ENCODE peak calls at places on chromosomes 11 and 22, in four cellular contexts. E is fibroblast of lung, G is thoracic aorta, H is choroid plexus epithelial cell. O is an unnamed sample.

GRCh38 chr22:49751968-49752597 is 75.6 kb downstream of the BRD1 start:
- DNase-seq in E (no peak), G (no peak), H (no peak), O (no peak)

GRCh38 chr11:45885274-45885920 is at the start of gene MAPK8IP1:
- DNase-seq in E (peak; percentile 17), G (no peak), H (peak; percentile 17), O (peak; percentile 25)

GRCh38 chr22:47129902-47130301 is 367.5 kb downstream of the TBC1D22A start:
- DNase-seq in E (no peak), G (no peak), H (no peak), O (no peak)

GRCh38 chr11:78192223-78192719 is 3.6 kb downstream of the USP35 start:
- DNase-seq in E (no peak), G (no peak), H (no peak), O (no peak)

GRCh38 chr11:76248210-76248609 is 41.9 kb upstream of the WNT11 start:
- DNase-seq in E (no peak), G (no peak), H (no peak), O (peak; percentile 29)

GRCh38 chr11:69892237-69892985 is 73.2 kb upstream of the FGF3 start:
- DNase-seq in E (no peak), G (no peak), H (no peak), O (no peak)

GRCh38 chr11:66886671-66887221 is 29.9 kb downstream of the LRFN4 start:
- DNase-seq in E (no peak), G (no peak), H (peak; percentile 99), O (peak; percentile 86)

GRCh38 chr11:67303132-67303988 is at the start of gene SSH3:
- DNase-seq in E (peak; percentile 45), G (no peak), H (peak; percentile 54), O (peak; percentile 67)

GRCh38 chr11:27248430-27249207 is 114.4 kb downstream of the CCDC34 start:
- DNase-seq in E (no peak), G (no peak), H (peak; percentile 33), O (no peak)

GRCh38 chr11:35390737-35391682 is 28.3 kb downstream of the SLC1A2 start:
- DNase-seq in E (peak; percentile 86), G (no peak), H (peak; percentile 83), O (peak; percentile 63)

GRCh38 chr11:82092904-82093303 is 640.8 kb downstream of the FAM181B start:
- DNase-seq in E (no peak), G (no peak), H (peak; percentile 7), O (no peak)

GRCh38 chr11:45105233-45105992 is 41.0 kb upstream of the PRDM11 start:
- DNase-seq in E (peak; percentile 75), G (peak; percentile 30), H (peak; percentile 80), O (peak; percentile 79)

GRCh38 chr11:23932485-23932898 is 564.4 kb upstream of the LUZP2 start:
- DNase-seq in E (peak; percentile 31), G (no peak), H (peak; percentile 69), O (peak; percentile 57)

GRCh38 chr11:61973603-61974162 is 6.2 kb upstream of the FTH1 start:
- DNase-seq in E (no peak), G (no peak), H (no peak), O (peak; percentile 22)

GRCh38 chr11:14541180-14541579 is 21.0 kb upstream of the PSMA1 start:
- DNase-seq in E (peak; percentile 55), G (no peak), H (peak; percentile 8), O (peak; percentile 27)

GRCh38 chr11:131498631-131499053 is 128.2 kb downstream of the NTM start:
- DNase-seq in E (no peak), G (no peak), H (no peak), O (no peak)

GRCh38 chr11:87307101-87307500 is 269.4 kb downstream of the TMEM135 start:
- DNase-seq in E (no peak), G (no peak), H (no peak), O (peak; percentile 46)

GRCh38 chr11:79229047-79229446 is 211.8 kb downstream of the TENM4 start:
- DNase-seq in E (no peak), G (no peak), H (no peak), O (no peak)

GRCh38 chr22:50157976-50158375 is 12.6 kb upstream of the PANX2 start:
- DNase-seq in E (no peak), G (no peak), H (no peak), O (no peak)

GRCh38 chr22:45112136-45112879 is 51.4 kb upstream of the NUP50 start:
- DNase-seq in E (peak; percentile 4), G (no peak), H (peak; percentile 26), O (peak; percentile 86)

GRCh38 chr11:120172054-120172881 is 34.4 kb upstream of the TRIM29 start:
- DNase-seq in E (peak; percentile 61), G (no peak), H (peak; percentile 79), O (peak; percentile 67)

GRCh38 chr22:49569286-49570031 is 258.2 kb downstream of the BRD1 start:
- DNase-seq in E (no peak), G (no peak), H (no peak), O (no peak)

GRCh38 chr11:74678041-74678440 is 53.2 kb downstream of the CHRDL2 start:
- DNase-seq in E (no peak), G (no peak), H (no peak), O (no peak)

GRCh38 chr11:75352417-75353206 is 1.2 kb upstream of the ARRB1 start:
- DNase-seq in E (no peak), G (no peak), H (no peak), O (no peak)

GRCh38 chr11:122732342-122733300 is 77.1 kb downstream of the UBASH3B start:
- DNase-seq in E (no peak), G (no peak), H (no peak), O (no peak)

GRCh38 chr11:116913000-116913399 is 75.6 kb upstream of the APOA1 start:
- DNase-seq in E (peak; percentile 92), G (no peak), H (peak; percentile 75), O (peak; percentile 80)

GRCh38 chr22:49525776-49526535 is 301.7 kb downstream of the BRD1 start:
- DNase-seq in E (no peak), G (no peak), H (no peak), O (no peak)

GRCh38 chr11:83726316-83726715 is 440.1 kb upstream of the CCDC90B start:
- DNase-seq in E (no peak), G (no peak), H (no peak), O (no peak)

GRCh38 chr11:83722392-83722791 is 436.2 kb upstream of the CCDC90B start:
- DNase-seq in E (no peak), G (no peak), H (no peak), O (no peak)

GRCh38 chr11:83725161-83725560 is 439.0 kb upstream of the CCDC90B start:
- DNase-seq in E (no peak), G (no peak), H (no peak), O (no peak)

GRCh38 chr11:83725718-83726117 is 439.6 kb upstream of the CCDC90B start:
- DNase-seq in E (no peak), G (no peak), H (no peak), O (peak; percentile 3)

GRCh38 chr11:83724704-83725114 is 438.5 kb upstream of the CCDC90B start:
- DNase-seq in E (peak; percentile 19), G (no peak), H (peak; percentile 13), O (no peak)
- H3K4me3 ChIP-seq in E (peak overlapping the region; percentile 15), G (peak overlapping the region; percentile 53), H (no peak overlapping the region), O (no peak overlapping the region)

DNA sequence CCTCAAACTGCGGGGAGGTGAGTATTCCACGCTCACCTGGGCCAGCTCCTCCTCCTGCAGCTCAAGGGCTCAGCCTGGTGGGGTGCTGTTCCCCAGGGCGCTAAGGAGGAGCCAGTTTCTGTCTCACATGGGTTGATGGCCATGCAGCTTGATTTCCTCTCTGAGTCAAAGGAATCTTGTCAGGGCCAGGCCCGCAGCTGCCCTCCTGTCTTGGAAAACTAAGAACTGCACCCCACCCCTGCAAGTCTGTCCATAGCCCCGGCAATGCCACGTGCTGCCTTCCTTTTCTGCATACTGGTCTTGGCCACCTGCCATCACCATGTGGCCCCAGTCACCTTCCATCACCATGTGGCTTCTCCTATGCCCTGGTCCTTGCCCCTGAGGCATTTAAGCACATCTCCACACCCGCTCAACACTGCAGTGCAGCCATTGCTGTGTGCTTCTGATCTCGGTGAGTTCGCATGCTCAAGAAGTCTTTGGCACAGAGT is 35.2 kb upstream of the CLDN5 start:
- DNase-seq in E (no peak), G (no peak), H (no peak), O (no peak)
- TF ChIP-seq CTCF in E (no peak), G (no peak), H (no peak), O (no peak)

DNA sequence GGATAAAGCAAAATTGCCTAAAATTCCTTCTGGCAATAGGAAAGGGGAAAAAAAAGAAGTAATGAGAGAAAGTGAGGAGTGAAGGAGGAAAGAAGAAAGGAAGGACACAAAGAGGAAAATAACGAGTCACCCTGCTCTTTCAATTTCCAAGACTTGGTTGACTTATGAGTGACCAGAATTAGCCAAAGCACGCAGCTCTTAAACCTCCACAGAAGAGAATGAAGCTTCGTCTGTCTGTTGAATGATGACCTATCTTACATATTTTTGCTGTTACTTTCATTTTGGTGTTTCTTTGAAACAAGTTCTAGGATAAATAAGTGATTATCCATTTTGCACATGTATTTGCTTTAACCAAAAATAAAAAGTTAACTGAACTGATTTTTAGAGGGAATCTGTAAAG is 728 bp downstream of the MMP27 start:
- DNase-seq in E (no peak), G (no peak), H (no peak), O (no peak)
- H3K4me3 ChIP-seq in E (no peak overlapping the region), G (no peak overlapping the region), H (no peak overlapping the region), O (no peak overlapping the region)

DNA sequence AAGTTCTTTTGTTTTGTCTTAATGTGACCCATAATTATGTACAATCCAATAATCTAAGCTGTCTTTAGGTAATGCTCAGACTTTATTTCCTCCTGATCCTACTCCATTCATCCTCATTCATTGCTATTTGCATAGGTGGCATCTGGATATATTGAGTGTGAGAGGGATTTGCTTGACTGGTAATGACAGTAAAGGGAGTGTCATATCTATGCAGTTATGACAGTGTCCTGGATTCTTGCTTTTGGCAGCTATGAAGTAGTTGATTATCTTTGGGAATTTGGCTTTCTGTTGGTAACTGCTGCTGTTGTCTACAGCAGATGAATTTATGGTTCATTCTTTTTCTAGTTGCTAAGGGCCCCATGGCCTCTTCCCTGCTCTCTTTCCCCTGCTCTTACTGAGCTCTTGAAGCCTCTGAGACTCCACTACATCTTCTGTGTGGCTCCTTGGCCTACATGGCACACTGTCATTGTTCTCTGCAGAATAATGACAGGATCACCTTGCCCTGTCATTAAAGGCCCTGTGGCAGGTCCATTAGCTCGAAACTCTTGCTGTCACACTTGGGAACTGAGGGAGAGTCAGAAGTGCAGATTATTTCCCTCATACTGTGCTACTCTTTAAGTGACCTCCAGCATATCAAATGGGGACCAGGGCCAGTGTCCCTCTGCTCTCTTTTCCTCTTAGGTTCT is 20.1 kb upstream of the ACAT1 start:
- DNase-seq in E (no peak), G (no peak), H (no peak), O (no peak)
- TF ChIP-seq CTCF in E (no peak), G (no peak), H (no peak), O (no peak)

GRCh38 chr11:114524122-114524521 is 35.6 kb downstream of the NXPE1 start:
- DNase-seq in E (no peak), G (no peak), H (no peak), O (no peak)

GRCh38 chr11:114522818-114523217 is 36.9 kb downstream of the NXPE1 start:
- DNase-seq in E (no peak), G (no peak), H (no peak), O (no peak)

GRCh38 chr11:114525682-114526081 is 34.0 kb downstream of the NXPE1 start:
- DNase-seq in E (no peak), G (no peak), H (no peak), O (no peak)
- H3K4me3 ChIP-seq in E (no peak overlapping the region), G (no peak overlapping the region), H (no peak overlapping the region), O (no peak overlapping the region)